ENCODE peak calls at places on chromosomes 13 and 19, in four cellular contexts. K is WTC11, F is K562, W is A549. Q is an unnamed sample.
A peak's percentile ranks its signal among the peaks of the same experiment; 100 is the strongest.

GRCh38 chr19:32676186-32676894 is 692 bp downstream of the RGS9BP start:
- DNase-seq in F (no peak), W (peak; percentile 74), K (peak; percentile 55), Q (no peak)

GRCh38 chr19:41601771-41602170 is 25.1 kb downstream of the CEACAM4 start:
- DNase-seq in W (no peak), F (no peak), K (peak; percentile 5), Q (no peak)

GRCh38 chr13:98910501-98910951 is 67.3 kb downstream of the DOCK9 start:
- DNase-seq in F (peak; percentile 8), W (peak; percentile 44), K (no peak), Q (peak; percentile 7)

GRCh38 chr19:38696733-38697055 is 47.6 kb downstream of the CAPN12 start:
- DNase-seq in W (no peak), K (no peak), F (no peak), Q (no peak)

GRCh38 chr13:99655351-99656091 is 154.2 kb downstream of the TM9SF2 start:
- DNase-seq in W (peak; percentile 96), F (no peak), K (no peak), Q (peak; percentile 72)

GRCh38 chr13:59532405-59532804 is 631.3 kb downstream of the DIAPH3 start:
- DNase-seq in F (no peak), K (no peak), W (no peak), Q (no peak)

GRCh38 chr19:6041991-6042421 is 64.1 kb upstream of the RANBP3 start:
- DNase-seq in K (no peak), F (no peak), W (no peak), Q (no peak)

GRCh38 chr19:45515081-45515624 is 7.9 kb downstream of the VASP start:
- DNase-seq in K (no peak), F (peak; percentile 77), W (no peak), Q (peak; percentile 54)

GRCh38 chr19:40210919-40211318 is 7.3 kb downstream of the TTC9B start:
- DNase-seq in K (peak; percentile 42), F (no peak), W (no peak), Q (no peak)

GRCh38 chr19:1112254-1113208 is 8.7 kb downstream of the GPX4 start:
- DNase-seq in W (no peak), F (peak; percentile 90), K (peak; percentile 84), Q (no peak)

GRCh38 chr19:1047696-1048147 is 7.8 kb downstream of the ABCA7 start:
- DNase-seq in K (peak; percentile 86), F (no peak), W (no peak), Q (no peak)

GRCh38 chr19:11378319-11379189 is 4.1 kb downstream of the SWSAP1 start:
- DNase-seq in W (peak; percentile 72), K (peak; percentile 77), F (peak; percentile 67), Q (peak; percentile 48)

GRCh38 chr19:3580156-3580955 is 4.9 kb upstream of the GIPC3 start:
- DNase-seq in K (no peak), W (peak; percentile 40), F (peak; percentile 60), Q (peak; percentile 56)

GRCh38 chr19:6125571-6125989 is 9.9 kb upstream of the ACSBG2 start:
- DNase-seq in F (peak; percentile 70), W (peak; percentile 83), K (peak; percentile 63), Q (peak; percentile 75)

GRCh38 chr13:113452942-113453901 is at the start of gene ADPRHL1:
- DNase-seq in W (no peak), K (no peak), F (no peak), Q (no peak)

GRCh38 chr13:27919934-27920676 is at the start of gene PDX1:
- DNase-seq in F (no peak), W (no peak), K (peak; percentile 77), Q (no peak)

GRCh38 chr13:41019027-41019487 is at the start of gene ELF1:
- DNase-seq in W (peak; percentile 84), K (no peak), F (peak; percentile 59), Q (peak; percentile 65)

DNA sequence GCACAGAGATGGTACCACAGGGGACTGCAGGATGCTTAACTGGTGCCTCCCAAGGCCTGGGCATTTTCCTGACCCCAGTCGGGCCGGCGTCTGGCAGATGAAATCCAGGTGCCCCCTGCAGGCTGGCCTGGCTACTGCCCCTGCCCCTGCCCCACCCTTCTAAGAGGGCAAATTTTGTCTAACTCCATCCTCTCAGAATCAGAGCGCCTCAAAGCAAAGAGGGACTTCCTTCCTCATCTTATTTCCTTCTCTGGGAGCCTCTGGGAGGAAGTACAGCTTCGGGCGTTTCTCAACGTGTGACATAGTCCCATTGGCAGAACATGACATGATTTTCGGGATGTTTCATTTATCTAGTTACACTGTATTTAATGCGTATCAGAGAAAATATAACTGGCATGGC is 2.7 kb downstream of the PRKACA start:
- DNase-seq in F (peak; percentile 52), W (peak; percentile 60), K (peak; percentile 77), Q (no peak)
- TF ChIP-seq HMGXB4 in F (no peak), W (no peak), K (no peak), Q (no peak)

GRCh38 chr13:33033361-33033812 is 17.2 kb downstream of the KL start:
- DNase-seq in W (no peak), F (no peak), K (no peak), Q (no peak)
- TF ChIP-seq USF2 in W (no peak), F (no peak), K (no peak), Q (no peak)

GRCh38 chr19:50514346-50515167 is 844 bp upstream of the ASPDH start:
- DNase-seq in W (no peak), F (no peak), K (no peak), Q (no peak)

GRCh38 chr19:50516456-50516855 is 2.7 kb upstream of the ASPDH start:
- DNase-seq in W (no peak), K (no peak), F (no peak), Q (no peak)

GRCh38 chr19:50516859-50517703 is 3.4 kb upstream of the ASPDH start:
- DNase-seq in W (no peak), F (no peak), K (no peak), Q (no peak)

GRCh38 chr19:50513746-50514345 is at the start of gene ASPDH:
- DNase-seq in F (no peak), W (no peak), K (no peak), Q (no peak)

DNA sequence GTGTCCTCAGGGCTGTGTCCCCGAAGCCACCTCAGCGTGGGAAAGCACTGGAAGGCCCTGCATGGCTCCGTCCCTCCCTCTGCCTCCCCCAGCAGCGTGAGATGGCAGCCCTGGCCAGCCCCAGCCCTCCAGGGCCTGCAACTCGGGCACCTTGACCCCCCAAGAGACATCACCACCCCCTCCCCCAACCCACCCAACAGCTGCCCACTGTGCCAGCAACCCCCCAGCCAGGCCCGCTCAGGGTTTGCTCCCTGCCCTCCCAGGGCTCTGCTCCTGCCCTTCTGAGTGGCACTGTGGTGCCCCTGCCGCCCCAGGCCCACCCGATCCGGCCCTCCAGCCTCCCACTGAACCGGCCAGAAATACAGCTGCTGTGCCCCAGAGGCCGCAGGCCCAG is 1.5 kb upstream of the ASPDH start:
- DNase-seq in W (no peak), F (no peak), K (no peak), Q (no peak)
- TF ChIP-seq HMGXB4 in W (no peak), F (no peak), K (no peak), Q (no peak)

GRCh38 chr19:10004617-10005016 is 5.7 kb downstream of the COL5A3 start:
- DNase-seq in K (no peak), F (no peak), W (no peak), Q (no peak)
- TF ChIP-seq USF2 in K (no peak), F (no peak), W (no peak), Q (no peak)